ENCODE peak calls at places on chromosomes 2 and 18, in seven cellular contexts. V is uterus, F is heart left ventricle, L is NB4, T is adrenal gland, H is breast epithelium, O is tibial nerve. N is an unnamed sample.

GRCh38 chr2:54347622-54348021 is 91.6 kb upstream of the TSPYL6 start:
- DNase-seq in V (no peak), F (no peak), L (no peak), T (no peak), H (no peak), O (no peak), N (no peak)

GRCh38 chr2:230134496-230135073 is 65.9 kb upstream of the SLC16A14 start:
- DNase-seq in V (no peak), F (no peak), L (peak), T (no peak), H (no peak), O (no peak), N (no peak)

GRCh38 chr2:41907716-41908328 is 140.0 kb upstream of the PKDCC start:
- DNase-seq in V (no peak), F (no peak), L (no peak), T (peak), H (no peak), O (no peak), N (no peak)

GRCh38 chr18:48695671-48696070 is 156.8 kb downstream of the CTIF start:
- DNase-seq in V (no peak), F (no peak), L (no peak), T (no peak), H (no peak), O (no peak), N (no peak)

GRCh38 chr2:161237397-161238263 is 70.6 kb upstream of the PSMD14 start:
- DNase-seq in V (peak), F (peak), L (peak), T (peak), H (no peak), O (peak), N (peak)

GRCh38 chr2:47310801-47311560 is 92.0 kb upstream of the MSH2 start:
- DNase-seq in V (peak), F (peak), L (no peak), T (peak), H (no peak), O (no peak), N (no peak)

GRCh38 chr2:26674002-26674751 is 18.3 kb upstream of the KCNK3 start:
- DNase-seq in V (peak), F (no peak), L (no peak), T (peak), H (peak), O (no peak), N (no peak)

GRCh38 chr2:223075301-223076270 is 23.6 kb downstream of the KCNE4 start:
- DNase-seq in V (no peak), F (no peak), L (no peak), T (no peak), H (no peak), O (no peak), N (no peak)

GRCh38 chr2:233989221-233989620 is 61.3 kb upstream of the SPP2 start:
- DNase-seq in V (no peak), F (no peak), L (no peak), T (no peak), H (no peak), O (no peak), N (no peak)

GRCh38 chr2:219001577-219002394 is 8.6 kb upstream of the CRYBA2 start:
- DNase-seq in V (no peak), F (no peak), L (no peak), T (peak), H (peak), O (no peak), N (peak)
- TF ChIP-seq POLR2A in V (no peak), F (no peak), L (no peak), T (peak), H (peak), O (no peak), N (peak)

GRCh38 chr2:195586062-195586713 is 70.8 kb upstream of the SLC39A10 start:
- DNase-seq in V (no peak), F (no peak), L (no peak), T (no peak), H (no peak), O (no peak), N (no peak)
- H3K4me3 ChIP-seq in V (no peak), F (no peak), L (no peak), T (no peak), H (no peak), O (no peak), N (no peak)

GRCh38 chr2:198135481-198135934 is 331.1 kb downstream of the PLCL1 start:
- DNase-seq in V (no peak), F (no peak), L (no peak), T (no peak), H (no peak), O (no peak), N (no peak)
- TF ChIP-seq POLR2A in V (no peak), F (no peak), L (no peak), T (no peak), H (no peak), O (no peak), N (no peak)

GRCh38 chr2:197090713-197091367 is 164.3 kb upstream of the PGAP1 start:
- DNase-seq in V (no peak), F (no peak), L (no peak), T (no peak), H (no peak), O (no peak), N (no peak)
- H3K4me3 ChIP-seq in V (no peak), F (no peak), L (no peak), T (no peak), H (no peak), O (no peak), N (no peak)